ENCODE peak calls at places on chromosome 11, in five cellular contexts. K is right cardiac atrium; A is naive thymus-derived CD8-positive, alpha-beta T cell; H is activated CD8-positive, alpha-beta T cell treated with anti-CD3 and anti-CD28 coated beads for 36 hours; N is PC-3. C is an unnamed sample.

GRCh38 chr11:37322333-37323194 is 724.5 kb upstream of the RAG2 start:
- ATAC-seq in A (no peak), H (no peak), K (no peak), N (peak; percentile 44), C (no peak)

GRCh38 chr11:60169264-60169915 is 13.5 kb downstream of the MS4A6A start:
- ATAC-seq in N (peak; percentile 76), H (no peak), A (no peak), K (peak; percentile 87), C (peak; percentile 69)

GRCh38 chr11:43504316-43504950 is 145.7 kb downstream of the TTC17 start:
- ATAC-seq in H (peak; percentile 45), A (no peak), K (peak; percentile 41), N (peak; percentile 89), C (no peak)

GRCh38 chr11:16278986-16279385 is 77.4 kb downstream of the SOX6 start:
- ATAC-seq in N (no peak), K (no peak), H (no peak), A (no peak), C (no peak)

GRCh38 chr11:19975414-19975990 is 184.8 kb downstream of the DBX1 start:
- ATAC-seq in N (no peak), H (no peak), A (no peak), K (no peak), C (no peak)

GRCh38 chr11:121538054-121538453 is 85.3 kb upstream of the SORL1-AS1 start:
- ATAC-seq in K (no peak), N (no peak), A (no peak), H (peak; percentile 53), C (no peak)

GRCh38 chr11:118935381-118935780 is 9.7 kb upstream of the BCL9L start:
- ATAC-seq in K (no peak), A (no peak), N (no peak), H (no peak), C (no peak)

GRCh38 chr11:60477035-60477445 is 15.5 kb upstream of the MS4A12 start:
- ATAC-seq in K (no peak), H (no peak), N (no peak), A (no peak), C (no peak)

GRCh38 chr11:107591446-107592236 is 694 bp downstream of the ELMOD1 start:
- ATAC-seq in H (peak; percentile 75), N (peak; percentile 43), A (peak; percentile 50), K (peak; percentile 61), C (peak; percentile 17)

GRCh38 chr11:120739780-120740179 is 228.2 kb downstream of the GRIK4 start:
- ATAC-seq in N (no peak), K (no peak), A (no peak), H (no peak), C (no peak)

GRCh38 chr11:94183251-94183885 is 54.7 kb downstream of the PANX1 start:
- ATAC-seq in K (no peak), H (no peak), N (no peak), A (no peak), C (no peak)

GRCh38 chr11:85947431-85948272 is 92.5 kb downstream of the CCDC83 start:
- ATAC-seq in K (peak; percentile 75), N (peak; percentile 29), A (no peak), H (peak; percentile 76), C (peak; percentile 47)

GRCh38 chr11:27108809-27109208 is 68.2 kb downstream of the BBOX1 start:
- ATAC-seq in N (no peak), H (no peak), A (no peak), K (no peak), C (no peak)

GRCh38 chr11:9716275-9717039 is 52.6 kb downstream of the SWAP70 start:
- ATAC-seq in A (no peak), N (peak; percentile 82), K (peak; percentile 93), H (peak; percentile 58), C (peak; percentile 76)

GRCh38 chr11:16007514-16007913 is 348.8 kb downstream of the SOX6 start:
- ATAC-seq in H (no peak), A (no peak), K (no peak), N (no peak), C (no peak)

GRCh38 chr11:60500276-60500935 is 7.8 kb downstream of the MS4A12 start:
- ATAC-seq in N (no peak), H (no peak), K (no peak), A (no peak), C (no peak)

GRCh38 chr11:83881428-83881827 is 595.3 kb upstream of the CCDC90B start:
- ATAC-seq in A (no peak), N (no peak), H (no peak), K (no peak), C (no peak)

GRCh38 chr11:65786786-65787636 is at the start of gene OVOL1:
- ATAC-seq in A (peak; percentile 20), H (no peak), N (peak; percentile 18), K (no peak), C (peak; percentile 65)

GRCh38 chr11:122796128-122796717 is 42.1 kb upstream of the CRTAM start:
- ATAC-seq in A (peak; percentile 99), H (peak; percentile 100), K (peak; percentile 57), N (peak; percentile 69), C (peak; percentile 77)

GRCh38 chr11:48093795-48094642 is 113.7 kb downstream of the PTPRJ start:
- ATAC-seq in A (no peak), H (no peak), N (peak; percentile 49), K (peak; percentile 78), C (peak; percentile 84)

GRCh38 chr11:21464601-21465193 is 728.2 kb upstream of the ANO5 start:
- ATAC-seq in K (no peak), A (no peak), N (no peak), H (no peak), C (peak; percentile 64)

GRCh38 chr11:96113100-96113710 is 189.3 kb upstream of the MTMR2 start:
- ATAC-seq in H (no peak), K (peak; percentile 82), N (no peak), A (no peak), C (no peak)

GRCh38 chr11:48013269-48013901 is 33.0 kb downstream of the PTPRJ start:
- ATAC-seq in K (peak; percentile 34), A (peak; percentile 31), H (peak; percentile 38), N (peak; percentile 81), C (peak; percentile 54)

GRCh38 chr11:17978553-17979287 is 34.1 kb downstream of the SERGEF start:
- ATAC-seq in K (peak; percentile 78), H (no peak), N (peak; percentile 97), A (no peak), C (peak; percentile 85)